ENCODE peak calls at places on chromosomes 3 and 15, in four cellular contexts. One of them, this sample, is unnamed. For H3K4me1 and H3K9me3, the result is how much of the 10 kb centered on the place peaks cover.

GRCh38 chr15:33915571-33916407 is 52.5 kb upstream of the CHRM5 start:
- DNase-seq in aorta: no peak
- DNase-seq in kidney: no peak
- DNase-seq in mesenchymal stem cell: no peak
- DNase-seq in this sample: no peak

GRCh38 chr3:37962906-37963486 is 27.6 kb upstream of the VILL start:
- DNase-seq in kidney: no peak
- DNase-seq in mesenchymal stem cell: no peak
- DNase-seq in aorta: no peak
- DNase-seq in this sample: no peak

GRCh38 chr3:57752307-57752706 is 3.8 kb upstream of the SLMAP start:
- DNase-seq in kidney: no peak
- DNase-seq in aorta: no peak
- DNase-seq in mesenchymal stem cell: peak
- DNase-seq in this sample: no peak

GRCh38 chr3:127012091-127012490 is 29.2 kb downstream of the PLXNA1 start:
- DNase-seq in kidney: no peak
- DNase-seq in mesenchymal stem cell: peak
- DNase-seq in aorta: no peak
- DNase-seq in this sample: no peak

GRCh38 chr15:75034615-75035014 is 11.2 kb downstream of the PPCDC start:
- DNase-seq in aorta: no peak
- DNase-seq in kidney: no peak
- DNase-seq in mesenchymal stem cell: no peak
- DNase-seq in this sample: no peak

GRCh38 chr15:59825926-59826325 is 136.8 kb upstream of the BNIP2 start:
- DNase-seq in kidney: no peak
- DNase-seq in aorta: no peak
- DNase-seq in mesenchymal stem cell: no peak
- DNase-seq in this sample: no peak

GRCh38 chr15:82802497-82802896 is 3.4 kb downstream of the FSD2 start:
- DNase-seq in mesenchymal stem cell: no peak
- DNase-seq in aorta: no peak
- DNase-seq in kidney: no peak
- DNase-seq in this sample: no peak

GRCh38 chr15:95912280-95912625 is 418.2 kb upstream of the NR2F2 start:
- DNase-seq in aorta: no peak
- DNase-seq in kidney: no peak
- DNase-seq in mesenchymal stem cell: no peak
- DNase-seq in this sample: no peak

GRCh38 chr15:52440414-52440813 is 88.3 kb downstream of the MYO5A start:
- DNase-seq in aorta: no peak
- DNase-seq in mesenchymal stem cell: peak
- DNase-seq in kidney: no peak
- DNase-seq in this sample: no peak

GRCh38 chr3:71031151-71031550 is 552.4 kb downstream of the FOXP1 start:
- DNase-seq in aorta: no peak
- DNase-seq in mesenchymal stem cell: peak
- DNase-seq in kidney: no peak
- DNase-seq in this sample: no peak

GRCh38 chr15:42088801-42089640 is 5.3 kb downstream of the PLA2G4D start:
- DNase-seq in aorta: no peak
- DNase-seq in mesenchymal stem cell: no peak
- DNase-seq in kidney: no peak
- DNase-seq in this sample: no peak

GRCh38 chr15:48112242-48112641 is 8.5 kb upstream of the SLC24A5 start:
- DNase-seq in mesenchymal stem cell: peak
- DNase-seq in kidney: no peak
- DNase-seq in aorta: no peak
- DNase-seq in this sample: peak

GRCh38 chr15:41797194-41797593 is 22.9 kb downstream of the MAPKBP1 start:
- DNase-seq in aorta: no peak
- DNase-seq in kidney: no peak
- DNase-seq in mesenchymal stem cell: no peak
- DNase-seq in this sample: no peak

GRCh38 chr3:42066516-42067181 is 24.5 kb upstream of the TRAK1 start:
- DNase-seq in mesenchymal stem cell: peak
- DNase-seq in aorta: no peak
- DNase-seq in kidney: no peak
- DNase-seq in this sample: no peak

GRCh38 chr15:78374436-78375393 is 34.6 kb downstream of the CRABP1 start:
- DNase-seq in kidney: no peak
- DNase-seq in mesenchymal stem cell: no peak
- DNase-seq in aorta: peak
- DNase-seq in this sample: no peak

GRCh38 chr3:139230391-139230790 is 113.4 kb upstream of the MRPS22 start:
- DNase-seq in kidney: no peak
- DNase-seq in aorta: no peak
- DNase-seq in mesenchymal stem cell: no peak
- DNase-seq in this sample: no peak

GRCh38 chr15:29018406-29018805 is 132.6 kb downstream of the APBA2 start:
- DNase-seq in mesenchymal stem cell: no peak
- DNase-seq in kidney: no peak
- DNase-seq in aorta: no peak
- DNase-seq in this sample: peak

GRCh38 chr3:46695962-46696922 is 2.8 kb upstream of the ALS2CL start:
- DNase-seq in mesenchymal stem cell: peak
- DNase-seq in aorta: peak
- DNase-seq in kidney: no peak
- DNase-seq in this sample: no peak

GRCh38 chr3:54065140-54065539 is 57.2 kb upstream of the CACNA2D3 start:
- DNase-seq in mesenchymal stem cell: no peak
- DNase-seq in kidney: no peak
- DNase-seq in aorta: no peak
- DNase-seq in this sample: no peak

DNA sequence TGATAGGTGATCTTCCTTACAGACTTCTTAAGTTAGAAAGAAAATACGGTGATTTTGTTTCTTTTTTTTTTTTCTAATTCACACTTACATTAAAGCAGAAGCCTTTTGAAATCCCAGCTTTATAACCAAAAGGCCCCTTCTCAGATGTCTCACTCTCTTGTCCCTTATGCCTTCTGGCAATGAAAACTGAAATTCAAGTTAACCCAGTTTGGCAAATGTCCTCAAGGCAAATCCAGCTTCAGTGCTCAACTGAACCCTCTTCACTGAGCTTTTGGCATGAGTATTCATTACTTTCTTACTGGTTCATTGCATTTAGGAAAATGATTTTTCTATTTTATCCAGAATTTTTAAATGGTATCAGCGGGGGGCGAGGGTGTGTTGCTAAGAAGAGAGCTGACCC is 17.0 kb downstream of the PLCH1 start:
- DNase-seq in aorta: no peak
- DNase-seq in mesenchymal stem cell: no peak
- DNase-seq in kidney: no peak
- DNase-seq in this sample: no peak
- H3K4me1 ChIP-seq in aorta: under half
- H3K4me1 ChIP-seq in mesenchymal stem cell: under half
- H3K4me1 ChIP-seq in kidney: under half
- H3K4me1 ChIP-seq in this sample: under half

GRCh38 chr3:72957303-72957702 is 39.3 kb upstream of the PPP4R2 start:
- DNase-seq in aorta: no peak
- DNase-seq in mesenchymal stem cell: no peak
- DNase-seq in kidney: no peak
- DNase-seq in this sample: no peak
- H3K27ac ChIP-seq in aorta: no peak
- H3K27ac ChIP-seq in mesenchymal stem cell: no peak
- H3K27ac ChIP-seq in kidney: no peak
- H3K27ac ChIP-seq in this sample: no peak

GRCh38 chr3:18194431-18194830 is 230.7 kb downstream of the SATB1 start:
- DNase-seq in mesenchymal stem cell: no peak
- DNase-seq in aorta: no peak
- DNase-seq in kidney: no peak
- DNase-seq in this sample: no peak

GRCh38 chr3:18201315-18201714 is 223.8 kb downstream of the SATB1 start:
- DNase-seq in mesenchymal stem cell: no peak
- DNase-seq in aorta: no peak
- DNase-seq in kidney: no peak
- DNase-seq in this sample: no peak

GRCh38 chr3:18195836-18196235 is 229.3 kb downstream of the SATB1 start:
- DNase-seq in kidney: no peak
- DNase-seq in aorta: no peak
- DNase-seq in mesenchymal stem cell: no peak
- DNase-seq in this sample: no peak

DNA sequence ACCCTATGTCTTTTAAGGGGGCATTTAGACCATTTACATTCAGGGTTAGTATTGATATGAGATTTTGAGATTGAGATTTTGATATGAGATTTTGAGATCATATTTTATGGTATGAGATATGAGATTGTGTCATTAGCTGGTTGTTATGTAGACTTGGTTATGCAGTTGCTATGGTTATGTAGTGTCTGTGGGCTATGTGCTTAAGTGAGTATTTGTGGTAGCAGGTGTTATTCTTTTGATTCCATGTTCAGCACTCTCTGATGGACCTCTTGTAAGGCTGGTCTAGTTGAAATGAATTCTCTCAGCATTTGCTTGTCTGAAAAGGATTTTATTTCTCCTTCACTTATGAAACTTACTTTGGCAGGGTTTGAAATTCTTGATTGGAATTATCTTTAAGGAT is 225.4 kb downstream of the SATB1 start:
- DNase-seq in kidney: no peak
- DNase-seq in mesenchymal stem cell: no peak
- DNase-seq in aorta: no peak
- DNase-seq in this sample: no peak
- H3K9me3 ChIP-seq in kidney: under half
- H3K9me3 ChIP-seq in mesenchymal stem cell: under half
- H3K9me3 ChIP-seq in aorta: under half
- H3K9me3 ChIP-seq in this sample: under half

GRCh38 chr3:119304201-119304713 is 10.1 kb downstream of the ARHGAP31 start:
- DNase-seq in kidney: no peak
- DNase-seq in mesenchymal stem cell: peak
- DNase-seq in aorta: no peak
- DNase-seq in this sample: no peak

GRCh38 chr3:119301001-119301400 is 6.8 kb downstream of the ARHGAP31 start:
- DNase-seq in aorta: no peak
- DNase-seq in kidney: no peak
- DNase-seq in mesenchymal stem cell: no peak
- DNase-seq in this sample: no peak

GRCh38 chr3:119301662-119302061 is 7.5 kb downstream of the ARHGAP31 start:
- DNase-seq in aorta: no peak
- DNase-seq in kidney: no peak
- DNase-seq in mesenchymal stem cell: no peak
- DNase-seq in this sample: no peak

GRCh38 chr3:119305271-119305670 is 11.1 kb downstream of the ARHGAP31 start:
- DNase-seq in aorta: no peak
- DNase-seq in kidney: no peak
- DNase-seq in mesenchymal stem cell: peak
- DNase-seq in this sample: no peak

GRCh38 chr3:119302697-119303630 is 8.8 kb downstream of the ARHGAP31 start:
- DNase-seq in mesenchymal stem cell: no peak
- DNase-seq in aorta: no peak
- DNase-seq in kidney: no peak
- DNase-seq in this sample: no peak
- H3K4me1 ChIP-seq in mesenchymal stem cell: under half
- H3K4me1 ChIP-seq in aorta: under half
- H3K4me1 ChIP-seq in kidney: under half
- H3K4me1 ChIP-seq in this sample: under half

GRCh38 chr15:39488498-39488897 is 92.4 kb upstream of the THBS1 start:
- DNase-seq in mesenchymal stem cell: peak
- DNase-seq in kidney: no peak
- DNase-seq in aorta: no peak
- DNase-seq in this sample: no peak
- H3K27ac ChIP-seq in mesenchymal stem cell: no peak
- H3K27ac ChIP-seq in kidney: no peak
- H3K27ac ChIP-seq in aorta: no peak
- H3K27ac ChIP-seq in this sample: no peak

GRCh38 chr15:58530056-58530590 is 98.3 kb downstream of the LIPC start:
- DNase-seq in aorta: no peak
- DNase-seq in kidney: no peak
- DNase-seq in mesenchymal stem cell: no peak
- DNase-seq in this sample: no peak

GRCh38 chr15:58528197-58528870 is 96.5 kb downstream of the LIPC start:
- DNase-seq in mesenchymal stem cell: peak
- DNase-seq in aorta: no peak
- DNase-seq in kidney: no peak
- DNase-seq in this sample: no peak

GRCh38 chr15:58527573-58528196 is 95.9 kb downstream of the LIPC start:
- DNase-seq in kidney: no peak
- DNase-seq in mesenchymal stem cell: no peak
- DNase-seq in aorta: no peak
- DNase-seq in this sample: no peak

GRCh38 chr15:58526647-58527192 is 94.9 kb downstream of the LIPC start:
- DNase-seq in aorta: no peak
- DNase-seq in mesenchymal stem cell: no peak
- DNase-seq in kidney: no peak
- DNase-seq in this sample: no peak

DNA sequence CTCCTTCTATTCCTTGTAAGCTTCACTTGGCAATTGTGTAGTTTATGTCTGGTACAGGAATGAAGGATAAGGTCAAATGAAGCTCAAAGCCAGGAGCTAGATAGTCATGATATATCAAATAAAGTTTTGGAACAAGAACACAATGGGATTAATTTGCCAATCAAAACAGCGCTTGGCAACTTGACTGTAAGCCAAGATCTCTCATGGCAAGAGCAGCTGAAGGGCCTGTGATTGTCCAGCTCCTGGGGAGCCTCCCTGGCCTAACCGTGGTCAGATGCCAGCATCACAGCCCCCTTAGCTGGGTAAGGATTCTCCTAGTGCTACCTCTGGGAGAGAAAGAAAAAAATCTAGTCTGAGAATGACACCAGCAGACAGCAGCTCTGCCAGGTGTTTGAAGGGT is 97.2 kb downstream of the LIPC start:
- DNase-seq in kidney: no peak
- DNase-seq in aorta: no peak
- DNase-seq in mesenchymal stem cell: no peak
- DNase-seq in this sample: no peak
- H3K9me3 ChIP-seq in kidney: under half
- H3K9me3 ChIP-seq in aorta: under half
- H3K9me3 ChIP-seq in mesenchymal stem cell: under half
- H3K9me3 ChIP-seq in this sample: under half

GRCh38 chr15:67103021-67103420 is 37.6 kb downstream of the SMAD3 start:
- DNase-seq in aorta: peak
- DNase-seq in mesenchymal stem cell: no peak
- DNase-seq in kidney: no peak
- DNase-seq in this sample: no peak
- H3K4me1 ChIP-seq in aorta: under half
- H3K4me1 ChIP-seq in mesenchymal stem cell: under half
- H3K4me1 ChIP-seq in kidney: half or more
- H3K4me1 ChIP-seq in this sample: under half

GRCh38 chr15:35698331-35698730 is 152.4 kb upstream of the DPH6 start:
- DNase-seq in aorta: no peak
- DNase-seq in kidney: no peak
- DNase-seq in mesenchymal stem cell: no peak
- DNase-seq in this sample: no peak
- H3K27ac ChIP-seq in aorta: no peak
- H3K27ac ChIP-seq in kidney: no peak
- H3K27ac ChIP-seq in mesenchymal stem cell: peak
- H3K27ac ChIP-seq in this sample: no peak

This sample was measured in iPS DF 6.9.